ENCODE peak calls at places on chromosomes 16 and 17, in five cellular contexts. Z is T1000; G is Caco-2; L is tibial nerve; N is stimulated activated CD8-positive, alpha-beta memory T cell treated with anti-CD3 and anti-CD28 coated beads, Interleukin-15, amount 100 ng/mL, for 1 hour. W is an unnamed sample.

GRCh38 chr17:6072157-6072556 is 2.0 kb downstream of the WSCD1 start:
- DNase-seq in N (no peak), L (no peak), G (no peak), Z (no peak), W (no peak)

GRCh38 chr16:53429221-53429943 is 4.9 kb upstream of the RBL2 start:
- DNase-seq in L (no peak), Z (no peak), N (no peak), G (no peak), W (peak; percentile 20)

GRCh38 chr17:83056583-83057396 is 22.6 kb upstream of the METRNL start:
- DNase-seq in Z (no peak), G (no peak), N (no peak), L (peak; percentile 11), W (no peak)

GRCh38 chr17:42578282-42578869 is 847 bp upstream of the PSMC3IP start:
- DNase-seq in L (peak; percentile 88), N (peak; percentile 61), Z (no peak), G (peak; percentile 93), W (peak; percentile 84)

GRCh38 chr16:27239906-27240655 is 28.5 kb downstream of the NSMCE1 start:
- DNase-seq in L (no peak), G (no peak), N (no peak), Z (no peak), W (no peak)

GRCh38 chr17:77869665-77870132 is 88.8 kb upstream of the TNRC6C start:
- DNase-seq in Z (no peak), N (no peak), G (no peak), L (no peak), W (no peak)

GRCh38 chr17:56681561-56682266 is 88.2 kb downstream of the NOG start:
- DNase-seq in Z (no peak), L (no peak), N (no peak), G (no peak), W (peak; percentile 90)

GRCh38 chr17:47776330-47777197 is 43.5 kb downstream of the TBX21 start:
- DNase-seq in G (peak; percentile 79), N (peak; percentile 4), L (no peak), Z (no peak), W (peak; percentile 55)

GRCh38 chr17:9371019-9371418 is 204.6 kb downstream of the STX8 start:
- DNase-seq in L (no peak), N (no peak), Z (no peak), G (no peak), W (peak; percentile 90)

GRCh38 chr17:5122586-5123342 is 6.9 kb downstream of the USP6 start:
- DNase-seq in L (no peak), Z (no peak), G (peak; percentile 7), N (no peak), W (peak; percentile 36)

GRCh38 chr16:57384248-57385070 is 12.2 kb downstream of the CX3CL1 start:
- DNase-seq in Z (no peak), N (no peak), G (no peak), L (no peak), W (no peak)

GRCh38 chr16:28304214-28304613 is 11.9 kb downstream of the SBK1 start:
- DNase-seq in Z (no peak), G (peak; percentile 65), N (no peak), L (peak; percentile 13), W (peak; percentile 67)

GRCh38 chr17:5718751-5719150 is 134.4 kb upstream of the NLRP1 start:
- DNase-seq in G (no peak), Z (no peak), N (no peak), L (no peak), W (peak; percentile 71)

GRCh38 chr17:82892869-82893565 is 53.2 kb upstream of the ZNF750 start:
- DNase-seq in L (no peak), G (no peak), N (peak; percentile 58), Z (no peak), W (no peak)

GRCh38 chr17:58917228-58917627 is 161.6 kb downstream of the PPM1E start:
- DNase-seq in G (no peak), N (no peak), Z (no peak), L (no peak), W (no peak)

GRCh38 chr17:50372222-50372621 is 762 bp downstream of the MRPL27 start:
- DNase-seq in L (no peak), G (no peak), Z (no peak), N (no peak), W (no peak)

GRCh38 chr17:76365256-76365903 is 11.7 kb upstream of the PRPSAP1 start:
- DNase-seq in G (no peak), N (no peak), L (no peak), Z (no peak), W (no peak)

GRCh38 chr17:79991924-79992656 is 43.6 kb downstream of the TBC1D16 start:
- DNase-seq in G (peak; percentile 75), L (no peak), Z (no peak), N (no peak), W (peak; percentile 31)

GRCh38 chr16:24834459-24835335 is 11.1 kb upstream of the SLC5A11 start:
- DNase-seq in G (peak; percentile 58), L (no peak), Z (no peak), N (no peak), W (peak; percentile 46)

GRCh38 chr17:81683208-81683583 is 401 bp downstream of the ARL16 start:
- DNase-seq in G (no peak), N (no peak), Z (no peak), L (no peak), W (no peak)

GRCh38 chr16:67030221-67030962 is 1.4 kb downstream of the CBFB start:
- DNase-seq in N (no peak), Z (no peak), L (no peak), G (no peak), W (peak; percentile 9)

GRCh38 chr17:40903129-40903847 is 18.2 kb upstream of the KRT20 start:
- DNase-seq in G (peak; percentile 69), L (no peak), Z (peak; percentile 28), N (no peak), W (no peak)